ENCODE peak calls at places on chromosomes 5 and 9, in six cellular contexts. V is lower leg skin, E is A549, R is IMR-90, Y is HCT116, G is uterus. C is an unnamed sample.

GRCh38 chr9:38333047-38333446 is 59.5 kb upstream of the ALDH1B1 start:
- DNase-seq in V (no peak), R (peak), G (no peak), E (no peak), Y (no peak), C (no peak)

GRCh38 chr9:3385871-3386270 is 139.9 kb downstream of the RFX3 start:
- DNase-seq in V (no peak), Y (no peak), R (no peak), E (no peak), G (no peak), C (no peak)

GRCh38 chr9:113503131-113503541 is 39.6 kb downstream of the RGS3 start:
- DNase-seq in R (no peak), E (no peak), G (no peak), Y (no peak), V (no peak), C (no peak)

GRCh38 chr5:76765249-76765648 is 49.3 kb downstream of the F2R start:
- DNase-seq in E (no peak), V (no peak), G (no peak), R (peak), Y (no peak), C (no peak)

GRCh38 chr5:177310757-177311173 is 933 bp downstream of the MXD3 start:
- DNase-seq in G (no peak), E (no peak), Y (no peak), R (peak), V (peak), C (no peak)

GRCh38 chr9:34551751-34552605 is 29.2 kb upstream of the ENHO start:
- DNase-seq in V (peak), E (no peak), G (no peak), Y (no peak), R (no peak), C (peak)

GRCh38 chr5:67221487-67222242 is 25.1 kb upstream of the CD180 start:
- DNase-seq in G (no peak), Y (no peak), V (no peak), E (no peak), R (no peak), C (no peak)

GRCh38 chr5:65811004-65811403 is 89.0 kb downstream of the NLN start:
- DNase-seq in Y (peak), E (no peak), V (no peak), G (no peak), R (peak), C (no peak)

GRCh38 chr9:97845130-97845529 is 7.9 kb upstream of the FOXE1 start:
- DNase-seq in Y (no peak), G (no peak), V (no peak), E (no peak), R (peak), C (no peak)

GRCh38 chr5:5317976-5318375 is 104.5 kb upstream of the ICE1 start:
- DNase-seq in E (no peak), G (no peak), Y (no peak), R (no peak), V (no peak), C (no peak)

GRCh38 chr5:175517824-175518450 is 39.6 kb downstream of the SFXN1 start:
- DNase-seq in V (no peak), R (peak), G (no peak), Y (peak), E (no peak), C (no peak)

GRCh38 chr5:124528838-124529237 is 217.6 kb downstream of the ZNF608 start:
- DNase-seq in E (no peak), R (peak), V (no peak), Y (no peak), G (no peak), C (no peak)

GRCh38 chr5:179143446-179143845 is 83.3 kb downstream of the ZNF354C start:
- DNase-seq in R (peak), Y (peak), G (no peak), E (no peak), V (no peak), C (no peak)

GRCh38 chr5:62720036-62720441 is 141.4 kb downstream of the LRRC70 start:
- DNase-seq in R (peak), E (peak), G (no peak), Y (peak), V (no peak), C (no peak)

GRCh38 chr9:94157408-94157801 is 73.1 kb downstream of the PTPDC1 start:
- DNase-seq in V (no peak), Y (no peak), R (no peak), G (no peak), E (no peak), C (no peak)

GRCh38 chr9:27276182-27277030 is 20.5 kb downstream of the EQTN start:
- DNase-seq in V (no peak), E (peak), R (peak), Y (peak), G (no peak), C (peak)

GRCh38 chr9:86079421-86080111 is 19.8 kb downstream of the GOLM1 start:
- DNase-seq in V (no peak), G (peak), R (no peak), E (no peak), Y (no peak), C (no peak)

GRCh38 chr9:74887981-74888370 is 255 bp upstream of the TRPM6 start:
- DNase-seq in E (no peak), R (no peak), Y (no peak), G (no peak), V (no peak), C (no peak)

GRCh38 chr5:129460121-129460950 is at the start of gene ADAMTS19:
- DNase-seq in Y (no peak), V (no peak), R (peak), E (no peak), G (peak), C (no peak)

GRCh38 chr5:145939532-145940065 is 3.2 kb downstream of the SH3RF2 start:
- DNase-seq in R (no peak), V (no peak), E (no peak), G (no peak), Y (no peak), C (no peak)

GRCh38 chr9:27118916-27119315 is 9.9 kb downstream of the TEK start:
- DNase-seq in Y (no peak), G (no peak), R (peak), V (no peak), E (no peak), C (no peak)

GRCh38 chr9:113695901-113696300 is 180.2 kb upstream of the ZNF618 start:
- DNase-seq in V (no peak), R (no peak), Y (peak), G (no peak), E (no peak), C (no peak)

GRCh38 chr9:87535817-87536539 is 38.3 kb downstream of the DAPK1 start:
- DNase-seq in Y (no peak), V (no peak), E (no peak), G (no peak), R (no peak), C (no peak)

GRCh38 chr5:24110019-24110615 is 534.7 kb downstream of the CDH10 start:
- DNase-seq in G (no peak), R (no peak), V (no peak), Y (no peak), E (peak), C (no peak)

GRCh38 chr5:3650315-3650714 is 54.7 kb downstream of the IRX1 start:
- DNase-seq in Y (no peak), V (peak), E (no peak), R (no peak), G (no peak), C (no peak)

GRCh38 chr5:153523196-153523595 is 32.7 kb downstream of the GRIA1 start:
- DNase-seq in Y (no peak), G (no peak), E (no peak), R (peak), V (no peak), C (no peak)

GRCh38 chr5:173055042-173055721 is 970 bp upstream of the CREBRF start:
- DNase-seq in R (no peak), G (no peak), Y (no peak), V (no peak), E (no peak), C (no peak)

GRCh38 chr5:144179226-144179625 is 8.6 kb downstream of the KCTD16 start:
- DNase-seq in E (no peak), Y (no peak), G (no peak), V (no peak), R (no peak), C (no peak)

GRCh38 chr9:91127653-91128052 is 234.1 kb downstream of the AUH start:
- DNase-seq in Y (no peak), R (peak), G (no peak), E (no peak), V (peak), C (no peak)

GRCh38 chr9:91134608-91135007 is 227.1 kb downstream of the AUH start:
- DNase-seq in E (no peak), V (no peak), G (no peak), R (no peak), Y (no peak), C (no peak)

GRCh38 chr9:91132576-91133073 is 229.1 kb downstream of the AUH start:
- DNase-seq in R (no peak), G (no peak), Y (no peak), E (no peak), V (no peak), C (no peak)

GRCh38 chr9:91130796-91131318 is 230.9 kb downstream of the AUH start:
- DNase-seq in R (peak), G (no peak), E (no peak), Y (no peak), V (peak), C (no peak)

DNA sequence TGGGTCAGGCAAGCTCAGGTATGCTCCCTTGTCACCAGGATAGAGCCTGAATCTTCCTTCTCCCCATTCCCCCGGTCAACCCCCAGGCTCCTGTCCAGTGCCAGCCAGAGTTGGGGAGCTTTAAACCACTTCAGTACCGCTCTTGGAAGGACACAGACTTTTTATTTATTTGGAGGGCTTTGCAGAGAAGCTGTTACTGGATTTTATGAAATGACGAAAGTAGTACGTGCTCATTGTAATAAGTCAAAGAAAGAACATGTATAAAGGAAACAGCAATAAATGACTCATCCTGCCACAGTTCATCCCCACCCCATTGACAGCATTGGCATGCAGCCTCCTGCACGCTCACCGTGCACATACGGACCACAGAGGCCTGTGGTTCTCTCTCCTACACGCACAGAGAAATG is 230.3 kb downstream of the AUH start:
- DNase-seq in V (peak), G (peak), E (peak), Y (peak), R (peak), C (no peak)
- TF ChIP-seq POLR2A in V (no peak), G (no peak), E (no peak), Y (no peak), R (peak), C (no peak)

GRCh38 chr9:104968025-104968982 is 40.3 kb upstream of the ABCA1 start:
- DNase-seq in V (peak), Y (peak), G (peak), R (peak), E (peak), C (peak)
- TF ChIP-seq POLR2A in V (no peak), Y (peak), G (no peak), R (no peak), E (peak), C (no peak)

DNA sequence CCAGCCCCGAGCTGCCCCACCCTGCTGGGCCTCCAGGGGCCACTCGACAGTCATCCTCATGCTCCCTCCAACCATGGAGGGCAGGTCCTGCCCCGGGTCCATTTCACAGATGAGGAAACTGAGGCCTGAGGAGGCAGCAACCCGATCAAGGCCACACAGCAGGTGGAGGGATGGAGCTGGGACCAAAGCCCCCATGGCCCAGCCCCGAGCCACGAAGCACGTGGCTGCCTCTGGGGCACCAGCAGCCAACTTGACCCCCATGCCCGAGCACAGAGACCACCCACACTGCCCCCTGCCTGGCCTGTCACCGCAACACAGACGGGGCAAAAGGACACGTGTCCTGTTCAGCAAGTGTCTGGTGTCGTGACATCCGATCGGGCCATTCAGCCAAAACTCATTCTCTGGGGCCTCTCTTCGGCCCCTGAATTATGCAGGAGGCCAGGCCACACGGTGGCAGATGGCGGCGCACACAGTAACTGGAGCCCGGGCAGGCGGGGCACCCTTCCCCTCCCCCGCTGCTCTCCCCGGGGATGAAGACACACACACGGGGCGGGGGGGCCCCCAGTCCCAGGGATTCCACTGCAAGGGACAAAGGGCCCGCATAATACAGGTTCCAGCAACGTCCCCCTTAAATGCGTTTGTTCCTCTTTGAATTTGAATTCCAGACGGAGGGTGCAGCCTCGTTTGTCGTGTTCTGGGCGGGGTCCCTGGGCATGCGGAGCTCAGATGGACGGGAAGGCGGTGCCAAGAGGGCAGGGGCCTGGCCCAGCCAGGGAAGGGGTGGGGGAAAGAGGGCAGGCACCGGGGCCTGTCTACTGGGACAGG is 29.4 kb upstream of the TMEM250 start:
- DNase-seq in V (no peak), Y (no peak), G (no peak), R (no peak), E (no peak), C (no peak)
- TF ChIP-seq POLR2A in V (no peak), Y (no peak), G (no peak), R (no peak), E (no peak), C (no peak)

GRCh38 chr9:36842560-36843530 is 191.2 kb downstream of the PAX5 start:
- DNase-seq in E (no peak), R (no peak), V (no peak), G (no peak), Y (no peak), C (no peak)
- TF ChIP-seq POLR2A in E (no peak), R (no peak), V (no peak), G (no peak), Y (no peak), C (no peak)

GRCh38 chr9:2017209-2017458 is 2.0 kb downstream of the SMARCA2 start:
- DNase-seq in Y (no peak), E (no peak), G (no peak), R (peak), V (no peak), C (peak)

GRCh38 chr9:2018162-2018643 is 3.1 kb downstream of the SMARCA2 start:
- DNase-seq in E (peak), G (no peak), V (no peak), Y (no peak), R (no peak), C (no peak)

GRCh38 chr9:2016411-2017208 is 1.5 kb downstream of the SMARCA2 start:
- DNase-seq in V (peak), Y (no peak), G (peak), R (peak), E (peak), C (peak)

GRCh38 chr9:2018764-2019548 is 3.8 kb downstream of the SMARCA2 start:
- DNase-seq in G (no peak), E (no peak), Y (no peak), R (no peak), V (no peak), C (no peak)

DNA sequence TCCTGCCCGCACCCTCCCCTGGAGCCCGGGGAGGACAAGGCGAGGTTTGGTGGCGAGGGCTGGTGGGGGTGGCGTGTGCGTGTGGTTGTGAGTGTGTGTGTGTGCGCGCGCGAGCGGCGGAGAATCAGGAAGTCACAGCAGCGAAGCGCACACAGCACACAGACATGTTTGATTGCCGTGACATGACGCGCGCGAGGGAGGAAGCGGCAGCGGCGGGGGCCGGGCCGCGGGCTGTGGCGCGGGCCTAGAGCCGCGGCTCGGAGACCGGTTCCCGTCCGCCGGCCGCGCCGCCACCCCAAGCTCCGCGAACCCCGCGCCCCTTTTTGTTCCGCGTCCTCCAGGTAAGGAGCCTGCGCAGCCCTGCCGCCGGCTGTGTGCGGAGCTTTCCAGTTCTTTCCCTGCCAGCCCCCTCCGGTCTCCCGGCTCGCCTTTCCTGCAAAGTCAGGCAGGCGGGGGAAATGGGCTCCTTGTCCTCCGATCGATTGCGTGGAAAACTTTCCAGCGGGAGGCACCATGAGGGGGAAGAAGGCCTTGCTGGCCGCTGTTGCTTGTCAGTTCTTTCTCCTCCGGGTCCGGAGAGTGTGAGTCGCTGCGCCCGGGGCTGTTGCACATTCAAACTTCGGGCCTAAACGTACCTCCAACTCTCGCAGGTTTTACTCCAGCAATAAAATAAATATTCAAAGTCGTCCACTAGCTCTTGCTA is 2.5 kb downstream of the SMARCA2 start:
- DNase-seq in R (peak), Y (no peak), G (peak), V (peak), E (peak), C (peak)
- TF ChIP-seq POLR2A in R (no peak), Y (no peak), G (peak), V (no peak), E (peak), C (peak)

GRCh38 chr9:132978451-132979087 is at the start of gene GFI1B:
- DNase-seq in G (no peak), V (no peak), E (no peak), Y (no peak), R (no peak), C (no peak)
- TF ChIP-seq POLR2A in G (no peak), V (no peak), E (no peak), Y (no peak), R (no peak), C (no peak)

GRCh38 chr5:17269201-17269600 is 51.8 kb downstream of the BASP1 start:
- DNase-seq in R (no peak), Y (no peak), V (no peak), G (no peak), E (no peak), C (no peak)
- TF ChIP-seq POLR2A in R (no peak), Y (no peak), V (no peak), G (no peak), E (no peak), C (no peak)

GRCh38 chr9:100294341-100294740 is 58.4 kb downstream of the TEX10 start:
- DNase-seq in G (no peak), E (no peak), Y (no peak), R (peak), V (no peak), C (no peak)

GRCh38 chr9:100295240-100295639 is 57.5 kb downstream of the TEX10 start:
- DNase-seq in Y (no peak), E (no peak), R (no peak), G (no peak), V (no peak), C (no peak)

GRCh38 chr9:100294806-100295205 is 57.9 kb downstream of the TEX10 start:
- DNase-seq in Y (no peak), E (no peak), G (no peak), V (no peak), R (no peak), C (no peak)

GRCh38 chr9:100292414-100292813 is 60.3 kb downstream of the TEX10 start:
- DNase-seq in R (no peak), Y (no peak), E (no peak), G (no peak), V (no peak), C (no peak)

GRCh38 chr9:100296407-100296806 is 56.3 kb downstream of the TEX10 start:
- DNase-seq in Y (no peak), E (no peak), G (no peak), R (no peak), V (no peak), C (no peak)
- TF ChIP-seq POLR2A in Y (no peak), E (no peak), G (no peak), R (no peak), V (no peak), C (no peak)

C was measured in tibial nerve.